ENCODE peak calls at places on chromosomes 13 and 19, in five cellular contexts. W is midbrain; L is stimulated activated CD4-positive, alpha-beta T cell treated with anti-CD3 and anti-CD28 coated beads, Interleukin-1b, Interleukin-23, amount 100 ng/mL, for 4 hours; R is stimulated activated naive CD8-positive, alpha-beta T cell treated with anti-CD3 and anti-CD28 coated beads, Interleukin-15, Interleukin-2, amounts not matched to agents 100 U/mL and 50 U/mL, for 24 hours; V is activated naive CD4-positive, alpha-beta T cell treated with anti-CD3 and anti-CD28 coated beads for 36 hours. B is an unnamed sample.

GRCh38 chr19:13169769-13170168 is 19.6 kb downstream of the IER2 start:
- DNase-seq in W (no peak), L (no peak), R (no peak), V (no peak), B (peak; percentile 19)

GRCh38 chr13:44040754-44041100 is 161.0 kb downstream of the LACC1 start:
- DNase-seq in W (no peak), L (no peak), R (no peak), V (no peak), B (no peak)

GRCh38 chr19:41696402-41697197 is 8.5 kb upstream of the CEACAM7 start:
- DNase-seq in W (no peak), L (no peak), R (peak; percentile 16), V (peak; percentile 52), B (peak; percentile 62)

GRCh38 chr13:39577203-39577602 is 25.8 kb downstream of the LHFPL6 start:
- DNase-seq in W (no peak), L (no peak), R (no peak), V (no peak), B (no peak)

GRCh38 chr19:12723383-12723642 is 419 bp downstream of the TNPO2 start:
- DNase-seq in W (no peak), L (no peak), R (no peak), V (no peak), B (peak; percentile 75)

GRCh38 chr19:932647-933552 is 7.1 kb downstream of the ARID3A start:
- DNase-seq in W (no peak), L (no peak), R (peak; percentile 39), V (peak; percentile 54), B (no peak)

GRCh38 chr19:49492573-49493411 is 3.4 kb upstream of the RPS11 start:
- DNase-seq in W (no peak), L (peak; percentile 22), R (peak; percentile 54), V (no peak), B (peak; percentile 80)

GRCh38 chr19:14031719-14032480 is at the start of gene IL27RA:
- DNase-seq in W (peak; percentile 19), L (peak; percentile 78), R (peak; percentile 83), V (peak; percentile 84), B (peak; percentile 88)

GRCh38 chr13:28498481-28499115 is 3.7 kb upstream of the FLT1 start:
- DNase-seq in W (no peak), L (no peak), R (no peak), V (no peak), B (no peak)

GRCh38 chr19:42129399-42130253 is 2.6 kb downstream of the POU2F2 start:
- DNase-seq in W (peak; percentile 8), L (no peak), R (peak; percentile 31), V (no peak), B (peak; percentile 99)

GRCh38 chr13:59250276-59250990 is 913.3 kb downstream of the DIAPH3 start:
- DNase-seq in W (peak; percentile 11), L (no peak), R (no peak), V (no peak), B (no peak)

GRCh38 chr13:95553614-95554385 is 1.3 kb downstream of the CLDN10 start:
- DNase-seq in W (no peak), L (no peak), R (no peak), V (no peak), B (no peak)

GRCh38 chr19:5534787-5535586 is 32.8 kb downstream of the TINCR start:
- DNase-seq in W (no peak), L (no peak), R (peak; percentile 37), V (peak; percentile 28), B (peak; percentile 70)

GRCh38 chr13:20287976-20288375 is 55.9 kb upstream of the GJB6 start:
- DNase-seq in W (no peak), L (no peak), R (no peak), V (no peak), B (no peak)

GRCh38 chr19:46924874-46925547 is 64.2 kb downstream of the ARHGAP35 start:
- DNase-seq in W (no peak), L (no peak), R (peak; percentile 16), V (peak; percentile 21), B (peak; percentile 75)

GRCh38 chr13:27975579-27976361 is 6.7 kb upstream of the CDX2 start:
- DNase-seq in W (no peak), L (no peak), R (no peak), V (no peak), B (peak; percentile 20)